ENCODE peak calls at places on chromosome 13, in five cellular contexts. One of them, this sample, is unnamed.

GRCh38 chr13:113882266-113882627 is 18.4 kb upstream of the GAS6 start:
- DNase-seq in AG04450: no peak
- DNase-seq in BE2C: no peak
- DNase-seq in fibroblast of pulmonary artery: no peak
- DNase-seq in CD8-positive, alpha-beta T cell: no peak
- DNase-seq in this sample: no peak

GRCh38 chr13:104522235-104523072 is 1456.2 kb upstream of the SLC10A2 start:
- DNase-seq in AG04450: no peak
- DNase-seq in BE2C: no peak
- DNase-seq in CD8-positive, alpha-beta T cell: no peak
- DNase-seq in fibroblast of pulmonary artery: no peak
- DNase-seq in this sample: no peak

GRCh38 chr13:51793570-51794273 is 10.2 kb downstream of the DHRS12 start:
- DNase-seq in CD8-positive, alpha-beta T cell: no peak
- DNase-seq in BE2C: no peak
- DNase-seq in fibroblast of pulmonary artery: peak
- DNase-seq in AG04450: peak
- DNase-seq in this sample: peak

GRCh38 chr13:51942189-51942588 is 69.1 kb downstream of the ATP7B start:
- DNase-seq in BE2C: no peak
- DNase-seq in AG04450: no peak
- DNase-seq in fibroblast of pulmonary artery: no peak
- DNase-seq in CD8-positive, alpha-beta T cell: no peak
- DNase-seq in this sample: no peak

GRCh38 chr13:98014766-98015165 is 61.3 kb downstream of the IPO5 start:
- DNase-seq in fibroblast of pulmonary artery: peak
- DNase-seq in CD8-positive, alpha-beta T cell: no peak
- DNase-seq in BE2C: no peak
- DNase-seq in AG04450: peak
- DNase-seq in this sample: peak

GRCh38 chr13:99500839-99501134 is 485 bp upstream of the TM9SF2 start:
- DNase-seq in BE2C: no peak
- DNase-seq in CD8-positive, alpha-beta T cell: no peak
- DNase-seq in fibroblast of pulmonary artery: no peak
- DNase-seq in AG04450: no peak
- DNase-seq in this sample: no peak

GRCh38 chr13:48494874-48495273 is 38.0 kb downstream of the RCBTB2 start:
- DNase-seq in fibroblast of pulmonary artery: no peak
- DNase-seq in BE2C: no peak
- DNase-seq in CD8-positive, alpha-beta T cell: no peak
- DNase-seq in AG04450: no peak
- DNase-seq in this sample: no peak

GRCh38 chr13:78603240-78603947 is at the start of gene POU4F1:
- DNase-seq in BE2C: peak
- DNase-seq in CD8-positive, alpha-beta T cell: no peak
- DNase-seq in fibroblast of pulmonary artery: peak
- DNase-seq in AG04450: no peak
- DNase-seq in this sample: peak

GRCh38 chr13:34012354-34012753 is 194.4 kb downstream of the RFC3 start:
- DNase-seq in fibroblast of pulmonary artery: no peak
- DNase-seq in AG04450: no peak
- DNase-seq in CD8-positive, alpha-beta T cell: no peak
- DNase-seq in BE2C: no peak
- DNase-seq in this sample: no peak

GRCh38 chr13:108915634-108916497 is 286.5 kb downstream of the MYO16 start:
- DNase-seq in AG04450: peak
- DNase-seq in BE2C: peak
- DNase-seq in CD8-positive, alpha-beta T cell: no peak
- DNase-seq in fibroblast of pulmonary artery: peak
- DNase-seq in this sample: peak

GRCh38 chr13:83498486-83499190 is 383.6 kb downstream of the SLITRK1 start:
- DNase-seq in fibroblast of pulmonary artery: peak
- DNase-seq in BE2C: no peak
- DNase-seq in AG04450: no peak
- DNase-seq in CD8-positive, alpha-beta T cell: no peak
- DNase-seq in this sample: peak

GRCh38 chr13:78881746-78882145 is 222.8 kb upstream of the OBI1 start:
- DNase-seq in AG04450: no peak
- DNase-seq in BE2C: peak
- DNase-seq in CD8-positive, alpha-beta T cell: no peak
- DNase-seq in fibroblast of pulmonary artery: no peak
- DNase-seq in this sample: no peak

GRCh38 chr13:112968910-112969691 is at the start of gene MCF2L:
- DNase-seq in CD8-positive, alpha-beta T cell: peak
- DNase-seq in AG04450: no peak
- DNase-seq in fibroblast of pulmonary artery: peak
- DNase-seq in BE2C: no peak
- DNase-seq in this sample: peak

GRCh38 chr13:20127563-20128458 is 33.0 kb downstream of the GJA3 start:
- DNase-seq in CD8-positive, alpha-beta T cell: no peak
- DNase-seq in fibroblast of pulmonary artery: peak
- DNase-seq in AG04450: no peak
- DNase-seq in BE2C: peak
- DNase-seq in this sample: peak
- H3K4me3 ChIP-seq in CD8-positive, alpha-beta T cell: peak
- H3K4me3 ChIP-seq in fibroblast of pulmonary artery: peak
- H3K4me3 ChIP-seq in AG04450: peak
- H3K4me3 ChIP-seq in BE2C: peak
- H3K4me3 ChIP-seq in this sample: peak

GRCh38 chr13:45773236-45773635 is 71.1 kb downstream of the CBY2 start:
- DNase-seq in CD8-positive, alpha-beta T cell: no peak
- DNase-seq in BE2C: no peak
- DNase-seq in fibroblast of pulmonary artery: no peak
- DNase-seq in AG04450: peak
- DNase-seq in this sample: peak

GRCh38 chr13:45768668-45769067 is 66.5 kb downstream of the CBY2 start:
- DNase-seq in AG04450: no peak
- DNase-seq in fibroblast of pulmonary artery: no peak
- DNase-seq in BE2C: no peak
- DNase-seq in CD8-positive, alpha-beta T cell: no peak
- DNase-seq in this sample: no peak

GRCh38 chr13:45765464-45765863 is 63.3 kb downstream of the CBY2 start:
- DNase-seq in fibroblast of pulmonary artery: no peak
- DNase-seq in BE2C: no peak
- DNase-seq in CD8-positive, alpha-beta T cell: no peak
- DNase-seq in AG04450: no peak
- DNase-seq in this sample: peak

GRCh38 chr13:45770886-45771285 is 68.8 kb downstream of the CBY2 start:
- DNase-seq in CD8-positive, alpha-beta T cell: no peak
- DNase-seq in BE2C: no peak
- DNase-seq in fibroblast of pulmonary artery: no peak
- DNase-seq in AG04450: no peak
- DNase-seq in this sample: no peak

DNA sequence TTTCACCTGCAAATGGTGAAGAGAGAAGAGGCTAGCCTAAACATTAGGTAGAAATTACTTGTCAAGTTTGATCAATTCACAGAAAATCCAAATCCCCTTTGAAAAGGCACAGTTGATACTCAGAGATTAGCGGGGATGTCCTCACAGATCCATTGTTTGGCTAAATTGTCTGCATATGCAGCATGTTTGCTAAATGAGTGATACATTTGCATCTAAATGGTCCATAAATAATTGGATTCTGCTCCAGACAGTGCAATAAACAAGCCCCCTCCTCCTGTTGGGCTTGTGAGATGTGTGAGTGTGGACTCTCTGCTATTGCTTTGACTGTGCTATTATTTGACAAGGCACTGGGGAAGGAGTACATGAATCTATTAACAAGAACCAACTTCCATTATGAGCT is 67.0 kb downstream of the CBY2 start:
- DNase-seq in AG04450: no peak
- DNase-seq in fibroblast of pulmonary artery: no peak
- DNase-seq in CD8-positive, alpha-beta T cell: no peak
- DNase-seq in BE2C: no peak
- DNase-seq in this sample: no peak
- H3K4me3 ChIP-seq in AG04450: no peak
- H3K4me3 ChIP-seq in fibroblast of pulmonary artery: no peak
- H3K4me3 ChIP-seq in CD8-positive, alpha-beta T cell: no peak
- H3K4me3 ChIP-seq in BE2C: no peak
- H3K4me3 ChIP-seq in this sample: no peak

DNA sequence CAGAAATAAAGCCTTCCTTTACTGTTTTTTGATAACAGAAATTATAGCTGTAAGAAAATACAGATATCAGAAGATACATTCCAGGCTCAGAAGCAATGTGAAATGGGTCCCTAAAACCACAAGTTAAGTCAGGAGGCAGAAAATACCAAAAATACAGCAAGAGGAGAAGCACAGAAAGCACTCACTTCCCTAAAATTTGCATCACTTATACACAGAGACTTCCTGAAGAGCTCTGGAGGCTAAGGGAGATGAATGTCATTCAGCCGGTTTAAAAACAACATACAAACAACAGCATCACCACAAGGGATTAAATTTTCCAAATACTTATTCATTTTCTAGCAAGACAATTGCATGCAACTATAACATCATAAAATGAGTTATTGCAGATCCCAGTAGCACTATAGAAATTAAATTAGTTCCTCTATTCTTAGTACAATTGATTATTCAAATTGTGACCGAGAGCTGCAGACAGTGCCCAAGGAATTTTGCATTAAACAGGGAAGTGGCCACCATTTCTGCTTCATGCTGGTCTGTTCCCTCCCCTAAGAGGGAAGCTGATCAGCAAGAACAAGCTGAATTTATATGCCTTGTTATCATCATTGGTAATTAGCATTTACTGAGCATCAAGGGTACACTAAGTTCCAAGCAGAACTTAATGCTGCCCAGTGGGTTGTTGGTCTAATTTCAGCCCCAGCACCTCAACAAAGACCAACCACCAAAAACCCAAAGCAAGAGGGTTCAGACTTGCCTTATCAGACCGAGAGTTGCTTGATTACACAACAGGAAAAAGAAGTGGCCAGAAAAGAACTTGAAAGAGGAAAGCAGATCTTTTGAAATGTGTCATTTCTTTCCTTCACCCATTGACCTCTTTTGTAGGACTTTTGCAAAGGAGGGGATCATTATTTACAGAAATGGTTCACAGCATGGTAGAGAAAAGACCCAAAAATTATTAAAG is 140.7 kb downstream of the KCTD12 start:
- DNase-seq in fibroblast of pulmonary artery: peak
- DNase-seq in CD8-positive, alpha-beta T cell: no peak
- DNase-seq in BE2C: no peak
- DNase-seq in AG04450: no peak
- DNase-seq in this sample: no peak
- H3K4me3 ChIP-seq in fibroblast of pulmonary artery: no peak
- H3K4me3 ChIP-seq in CD8-positive, alpha-beta T cell: no peak
- H3K4me3 ChIP-seq in BE2C: no peak
- H3K4me3 ChIP-seq in AG04450: no peak
- H3K4me3 ChIP-seq in this sample: no peak

DNA sequence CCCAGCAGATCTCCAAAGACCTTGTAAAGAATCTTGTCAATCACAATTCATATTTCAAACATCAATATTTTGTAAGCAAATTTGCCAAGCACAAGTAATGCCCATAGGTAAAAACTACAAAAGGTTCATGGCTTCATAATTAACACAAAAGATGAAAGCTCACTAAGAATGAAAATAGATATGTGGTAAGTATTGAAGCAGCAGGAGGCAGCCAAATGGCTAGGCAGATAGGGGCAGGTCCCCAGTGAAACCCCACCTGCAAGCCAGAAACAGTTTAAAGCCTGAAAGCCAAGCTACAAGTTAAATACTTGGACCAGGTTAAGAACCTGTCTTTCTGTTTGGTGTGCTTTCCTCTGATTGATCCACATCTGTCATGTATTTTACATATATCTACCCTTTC is 942.6 kb upstream of the SPRY2 start:
- DNase-seq in BE2C: no peak
- DNase-seq in AG04450: no peak
- DNase-seq in CD8-positive, alpha-beta T cell: no peak
- DNase-seq in fibroblast of pulmonary artery: no peak
- DNase-seq in this sample: no peak
- H3K4me3 ChIP-seq in BE2C: no peak
- H3K4me3 ChIP-seq in AG04450: no peak
- H3K4me3 ChIP-seq in CD8-positive, alpha-beta T cell: no peak
- H3K4me3 ChIP-seq in fibroblast of pulmonary artery: no peak
- H3K4me3 ChIP-seq in this sample: no peak

This sample was measured in IMR-90.